ENCODE peak calls at places on chromosomes 4 and X, in nine cellular contexts. F is CD8-positive, alpha-beta T cell; R is fibroblast of lung; K is brain microvascular endothelial cell; L is heart left ventricle; V is tibial artery; P is keratinocyte; X is substantia nigra; T is caudate nucleus. Z is an unnamed sample.

GRCh38 chr4:133146574-133147198 is 2.4 kb upstream of the PCDH10 start:
- DNase-seq in F (no peak), R (peak), K (peak), L (no peak), V (peak), P (no peak), X (peak), T (peak), Z (no peak)

GRCh38 chr4:108762559-108763225 is at the start of gene ETNPPL:
- DNase-seq in F (peak), R (peak), K (no peak), L (peak), V (no peak), P (no peak), X (peak), T (peak), Z (no peak)

GRCh38 chr4:123848615-123849014 is 452.0 kb downstream of the SPRY1 start:
- DNase-seq in F (no peak), R (no peak), K (no peak), L (no peak), V (no peak), P (no peak), X (no peak), T (no peak), Z (no peak)

GRCh38 chr4:73690051-73690744 is 50.2 kb upstream of the CXCL8 start:
- DNase-seq in F (no peak), R (peak), K (no peak), L (no peak), V (no peak), P (no peak), X (no peak), T (no peak), Z (peak)

GRCh38 chrX:320126-320783 is 1.7 kb upstream of the GTPBP6 start:
- DNase-seq in F (no peak), R (peak), K (no peak), L (peak), V (peak), P (no peak), X (no peak), T (no peak), Z (no peak)

GRCh38 chr4:76147454-76148141 is 599 bp downstream of the NUP54 start:
- DNase-seq in F (peak), R (peak), K (peak), L (peak), V (peak), P (no peak), X (peak), T (no peak), Z (peak)

GRCh38 chr4:2320152-2320551 is 58.2 kb upstream of the MXD4 start:
- DNase-seq in F (no peak), R (no peak), K (no peak), L (no peak), V (peak), P (no peak), X (no peak), T (no peak), Z (no peak)

GRCh38 chr4:124710253-124710849 is 2.2 kb downstream of the ANKRD50 start:
- DNase-seq in F (no peak), R (peak), K (peak), L (no peak), V (no peak), P (no peak), X (no peak), T (no peak), Z (no peak)

GRCh38 chr4:176186067-176186466 is 9.3 kb downstream of the SPATA4 start:
- DNase-seq in F (no peak), R (no peak), K (no peak), L (no peak), V (no peak), P (no peak), X (no peak), T (no peak), Z (no peak)

GRCh38 chrX:52346462-52347165 is 22.2 kb upstream of the XAGE2 start:
- DNase-seq in F (no peak), R (peak), K (peak), L (no peak), V (no peak), P (peak), X (no peak), T (no peak), Z (peak)

GRCh38 chrX:16848541-16848940 is 21.6 kb downstream of the RBBP7 start:
- DNase-seq in F (no peak), R (no peak), K (no peak), L (no peak), V (no peak), P (no peak), X (no peak), T (no peak), Z (no peak)

GRCh38 chrX:132631579-132632232 is 142.9 kb upstream of the MBNL3 start:
- DNase-seq in F (no peak), R (peak), K (peak), L (no peak), V (no peak), P (no peak), X (no peak), T (no peak), Z (no peak)

GRCh38 chr4:82500830-82501229 is 61.0 kb downstream of the TMEM150C start:
- DNase-seq in F (no peak), R (no peak), K (no peak), L (no peak), V (no peak), P (no peak), X (no peak), T (no peak), Z (no peak)

GRCh38 chrX:123083924-123084323 is 100.2 kb upstream of the GRIA3 start:
- DNase-seq in F (no peak), R (peak), K (peak), L (no peak), V (no peak), P (no peak), X (no peak), T (no peak), Z (no peak)

GRCh38 chrX:9586992-9587392 is 122.1 kb downstream of the TBL1X start:
- DNase-seq in F (no peak), R (no peak), K (no peak), L (no peak), V (no peak), P (no peak), X (no peak), T (no peak), Z (no peak)

GRCh38 chr4:151568966-151569365 is 160.0 kb downstream of the FHIP1A start:
- DNase-seq in F (no peak), R (no peak), K (no peak), L (no peak), V (no peak), P (no peak), X (no peak), T (no peak), Z (no peak)
- H3K27ac ChIP-seq in F (no peak), R (no peak), K (no peak), L (no peak), V (no peak), P (no peak), X (no peak), T (no peak), Z (no peak)

DNA sequence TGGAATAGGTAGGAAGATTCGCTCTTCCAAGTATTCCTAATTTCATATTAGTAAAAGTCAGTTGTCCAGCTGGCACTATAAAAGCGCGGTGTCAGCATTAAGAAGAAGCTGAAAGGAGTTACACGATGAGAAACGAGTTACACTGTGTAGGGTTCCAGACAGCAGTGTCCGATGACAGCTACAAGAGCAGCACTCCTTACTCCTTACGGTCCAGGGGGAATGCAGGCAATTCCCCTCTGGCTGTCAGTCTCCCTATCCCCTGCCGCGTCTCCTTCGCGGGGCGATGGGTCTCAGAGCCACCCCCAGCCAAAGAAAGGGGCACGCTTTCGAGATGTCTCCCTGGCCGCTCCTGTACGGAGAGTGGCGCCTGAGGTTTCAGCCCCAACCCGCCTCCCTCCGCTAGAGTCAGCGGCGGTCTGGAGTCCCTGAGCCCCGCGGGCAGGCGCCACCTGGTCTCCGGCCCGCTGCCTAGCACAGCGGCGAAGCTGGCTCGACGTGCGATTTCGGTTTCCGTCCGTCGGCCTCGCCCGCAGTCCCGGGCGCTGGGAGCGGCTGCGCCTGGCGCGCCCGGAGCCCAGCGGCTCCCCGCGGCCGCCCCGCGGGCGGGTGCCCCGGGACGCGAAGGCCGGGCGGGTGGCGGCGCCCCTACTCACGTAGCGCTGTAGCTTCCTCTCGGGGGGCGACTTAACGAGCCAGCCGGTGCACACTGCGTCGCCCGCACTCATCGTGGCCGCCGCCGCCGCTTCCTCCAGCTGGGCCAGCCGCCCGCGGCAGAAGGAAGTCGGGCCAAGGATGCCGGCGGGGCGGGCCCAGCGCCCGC is at the start of gene GAB3:
- DNase-seq in F (peak), R (no peak), K (no peak), L (peak), V (no peak), P (no peak), X (no peak), T (no peak), Z (no peak)
- H3K27ac ChIP-seq in F (peak), R (no peak), K (no peak), L (peak), V (peak), P (no peak), X (no peak), T (peak), Z (no peak)

GRCh38 chr4:102715057-102715456 is 45.7 kb downstream of the MANBA start:
- DNase-seq in F (no peak), R (no peak), K (peak), L (no peak), V (no peak), P (no peak), X (no peak), T (no peak), Z (no peak)

GRCh38 chr4:102713096-102713495 is 47.7 kb downstream of the MANBA start:
- DNase-seq in F (no peak), R (peak), K (peak), L (no peak), V (no peak), P (no peak), X (no peak), T (no peak), Z (no peak)

GRCh38 chr4:102723511-102723910 is 37.3 kb downstream of the MANBA start:
- DNase-seq in F (no peak), R (no peak), K (no peak), L (no peak), V (no peak), P (no peak), X (no peak), T (no peak), Z (no peak)

GRCh38 chr4:102722740-102723139 is 38.0 kb downstream of the MANBA start:
- DNase-seq in F (no peak), R (no peak), K (no peak), L (no peak), V (no peak), P (no peak), X (no peak), T (no peak), Z (no peak)

DNA sequence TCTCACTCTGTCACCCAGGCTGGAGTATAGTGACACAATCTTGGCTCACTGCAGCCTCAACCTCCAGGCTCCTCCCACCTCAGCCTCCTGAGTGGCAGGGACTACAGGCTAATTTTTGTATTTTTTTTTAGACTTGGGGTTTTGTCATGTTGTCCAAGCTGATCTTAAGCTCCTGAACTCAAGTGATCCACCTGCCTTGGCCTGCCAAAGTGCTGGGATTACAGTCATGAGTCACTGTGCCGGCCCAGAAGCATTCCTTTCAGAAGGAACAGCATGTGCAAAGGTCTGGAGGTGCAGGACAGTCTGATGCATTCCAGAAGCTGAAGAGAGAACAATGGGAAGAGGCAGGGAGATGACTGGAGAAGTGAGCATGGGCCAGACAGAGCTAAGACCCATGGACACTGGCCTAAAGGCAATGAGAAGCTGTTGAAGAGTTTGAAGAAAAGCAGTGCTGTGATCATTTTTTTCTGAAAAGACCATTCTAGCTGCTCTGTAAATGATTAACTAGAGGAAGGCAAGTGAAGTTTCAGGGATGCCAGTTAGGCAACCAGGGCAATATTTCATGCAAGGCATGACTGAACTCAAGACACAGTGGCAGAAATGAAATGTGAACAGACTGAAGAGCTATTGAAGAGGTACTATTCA is 43.2 kb downstream of the MANBA start:
- DNase-seq in F (no peak), R (peak), K (peak), L (no peak), V (no peak), P (peak), X (no peak), T (no peak), Z (peak)
- H3K27ac ChIP-seq in F (no peak), R (no peak), K (peak), L (no peak), V (no peak), P (no peak), X (no peak), T (no peak), Z (peak)

DNA sequence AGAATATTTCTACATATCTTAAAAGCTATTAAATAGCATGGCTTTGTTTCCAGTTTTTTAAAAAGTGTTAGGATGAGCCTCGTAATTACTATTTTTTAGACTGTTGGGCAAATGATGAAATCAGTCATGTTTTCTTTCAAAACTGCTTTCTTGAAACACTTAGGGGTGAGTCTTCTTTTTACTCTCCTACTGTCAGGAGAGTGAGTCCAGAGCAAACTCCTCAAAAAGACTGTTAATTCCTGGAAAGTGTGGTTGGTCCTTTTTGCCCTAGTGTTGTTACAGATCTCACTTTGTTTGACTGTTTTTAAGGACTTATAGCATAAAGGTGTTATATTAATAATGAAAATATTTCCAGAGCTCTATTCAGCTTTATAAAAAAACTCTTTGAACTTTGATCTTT is 6.3 kb downstream of the GSTCD start:
- DNase-seq in F (no peak), R (no peak), K (no peak), L (no peak), V (no peak), P (no peak), X (no peak), T (no peak), Z (no peak)
- H3K27ac ChIP-seq in F (no peak), R (no peak), K (no peak), L (no peak), V (no peak), P (peak), X (no peak), T (no peak), Z (no peak)

GRCh38 chr4:89994176-89994873 is 99.7 kb downstream of the MMRN1 start:
- DNase-seq in F (no peak), R (no peak), K (no peak), L (no peak), V (no peak), P (no peak), X (no peak), T (no peak), Z (no peak)

GRCh38 chr4:89992744-89993143 is 98.1 kb downstream of the MMRN1 start:
- DNase-seq in F (no peak), R (no peak), K (no peak), L (no peak), V (no peak), P (no peak), X (no peak), T (no peak), Z (no peak)

GRCh38 chr4:89997171-89997704 is 102.6 kb downstream of the MMRN1 start:
- DNase-seq in F (no peak), R (no peak), K (no peak), L (no peak), V (no peak), P (no peak), X (no peak), T (no peak), Z (no peak)

GRCh38 chr4:89995824-89996223 is 101.2 kb downstream of the MMRN1 start:
- DNase-seq in F (no peak), R (no peak), K (no peak), L (no peak), V (no peak), P (no peak), X (no peak), T (no peak), Z (no peak)

DNA sequence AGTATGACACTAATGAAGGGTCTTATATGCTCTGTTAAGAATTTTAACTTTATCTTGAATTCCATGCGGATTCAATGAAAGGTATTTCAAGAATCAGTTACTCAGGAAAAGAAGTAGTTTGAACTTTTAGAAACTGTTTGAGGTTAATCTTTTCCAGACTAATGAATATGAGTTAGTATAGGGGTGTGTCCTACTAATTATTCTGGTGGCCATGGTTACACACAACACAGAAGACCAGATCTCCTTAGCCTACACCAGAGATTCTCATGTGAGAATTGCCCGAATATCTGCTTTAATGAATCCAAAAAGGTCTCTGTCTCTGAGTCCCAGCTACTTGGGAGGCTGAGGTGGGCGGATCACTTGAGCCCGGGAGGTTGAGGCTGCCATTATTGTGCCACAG is 100.4 kb downstream of the MMRN1 start:
- DNase-seq in F (no peak), R (no peak), K (no peak), L (no peak), V (no peak), P (no peak), X (no peak), T (no peak), Z (no peak)
- H3K27ac ChIP-seq in F (no peak), R (no peak), K (no peak), L (no peak), V (no peak), P (no peak), X (no peak), T (no peak), Z (no peak)